ENCODE peak calls at places on chromosomes 4 and X, in nine cellular contexts. V is brain microvascular endothelial cell, L is lower lobe of right lung, D is adipocyte, O is tibial nerve, H is right lobe of liver, S is DND-41, W is ascending aorta, G is fibroblast of lung. X is an unnamed sample.

GRCh38 chrX:64191281-64192010 is 14.1 kb downstream of the AMER1 start:
- DNase-seq in V (no peak), L (no peak), D (no peak), O (no peak), H (no peak), S (no peak), W (no peak), G (no peak), X (peak; percentile 7)

GRCh38 chrX:107167163-107167921 is 38.9 kb downstream of the NUP62CL start:
- DNase-seq in V (no peak), L (no peak), D (no peak), O (no peak), H (no peak), S (no peak), W (no peak), G (no peak), X (no peak)

GRCh38 chr4:149203256-149204001 is 612.2 kb downstream of the IQCM start:
- DNase-seq in V (peak; percentile 4), L (no peak), D (peak; percentile 43), O (no peak), H (no peak), S (no peak), W (no peak), G (peak; percentile 75), X (no peak)

GRCh38 chrX:101220881-101221280 is 1.3 kb downstream of the DRP2 start:
- DNase-seq in V (no peak), L (no peak), D (no peak), O (no peak), H (no peak), S (no peak), W (no peak), G (no peak), X (no peak)

GRCh38 chrX:101057095-101057714 is 5.3 kb upstream of the TRMT2B start:
- DNase-seq in V (peak; percentile 64), L (no peak), D (no peak), O (no peak), H (no peak), S (no peak), W (no peak), G (peak; percentile 66), X (no peak)

GRCh38 chr4:87224036-87224923 is 3.9 kb upstream of the KLHL8 start:
- DNase-seq in V (no peak), L (no peak), D (no peak), O (no peak), H (no peak), S (no peak), W (no peak), G (peak; percentile 79), X (no peak)

GRCh38 chrX:151697537-151697936 is 2.3 kb downstream of the PRRG3 start:
- DNase-seq in V (peak; percentile 23), L (no peak), D (peak; percentile 82), O (peak; percentile 44), H (no peak), S (no peak), W (no peak), G (peak; percentile 67), X (no peak)

GRCh38 chrX:38151426-38151825 is 69.2 kb downstream of the SRPX start:
- DNase-seq in V (peak; percentile 23), L (no peak), D (no peak), O (no peak), H (no peak), S (no peak), W (no peak), G (peak; percentile 90), X (no peak)

GRCh38 chr4:2415213-2415612 is 3.2 kb downstream of the ZFYVE28 start:
- DNase-seq in V (no peak), L (no peak), D (no peak), O (no peak), H (no peak), S (no peak), W (no peak), G (no peak), X (no peak)

GRCh38 chr4:2412885-2413716 is 5.3 kb downstream of the ZFYVE28 start:
- DNase-seq in V (peak; percentile 76), L (peak; percentile 87), D (peak; percentile 92), O (no peak), H (peak; percentile 73), S (peak; percentile 90), W (peak; percentile 68), G (peak; percentile 92), X (peak; percentile 92)

GRCh38 chr4:2411786-2412510 is 6.5 kb downstream of the ZFYVE28 start:
- DNase-seq in V (no peak), L (no peak), D (no peak), O (no peak), H (no peak), S (no peak), W (no peak), G (no peak), X (no peak)

GRCh38 chr4:2413821-2414610 is 4.4 kb downstream of the ZFYVE28 start:
- DNase-seq in V (no peak), L (peak; percentile 43), D (peak; percentile 24), O (no peak), H (no peak), S (no peak), W (no peak), G (no peak), X (no peak)

DNA sequence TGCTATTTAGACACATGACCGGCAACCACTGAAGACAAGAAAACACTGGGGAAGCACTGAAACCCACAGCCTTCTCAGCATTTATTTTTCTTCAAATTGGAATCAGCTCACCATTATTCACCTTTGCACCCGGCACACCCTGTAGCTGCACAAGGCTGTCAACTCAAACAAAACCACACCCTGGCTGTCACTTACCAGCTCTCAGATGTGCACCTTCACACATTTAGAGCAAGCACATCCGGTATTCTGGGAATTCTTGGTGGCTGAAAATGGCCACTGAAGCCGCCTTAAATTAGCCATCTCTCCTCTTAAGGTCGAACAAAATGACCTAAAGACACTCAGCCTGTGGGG is 5.9 kb downstream of the ZFYVE28 start:
- DNase-seq in V (no peak), L (no peak), D (no peak), O (no peak), H (no peak), S (peak; percentile 62), W (no peak), G (no peak), X (no peak)
- H3K27me3 ChIP-seq in V (peaks cover 12% of the 10 kb centered on the region), L (peaks cover 5% of the 10 kb centered on the region), D (peaks cover 9% of the 10 kb centered on the region), O (peaks cover 12% of the 10 kb centered on the region), H (no peaks in the 10 kb centered on the region), S (peaks cover 32% of the 10 kb centered on the region), W (no peaks in the 10 kb centered on the region), G (no peaks in the 10 kb centered on the region), X (peaks cover 23% of the 10 kb centered on the region)

DNA sequence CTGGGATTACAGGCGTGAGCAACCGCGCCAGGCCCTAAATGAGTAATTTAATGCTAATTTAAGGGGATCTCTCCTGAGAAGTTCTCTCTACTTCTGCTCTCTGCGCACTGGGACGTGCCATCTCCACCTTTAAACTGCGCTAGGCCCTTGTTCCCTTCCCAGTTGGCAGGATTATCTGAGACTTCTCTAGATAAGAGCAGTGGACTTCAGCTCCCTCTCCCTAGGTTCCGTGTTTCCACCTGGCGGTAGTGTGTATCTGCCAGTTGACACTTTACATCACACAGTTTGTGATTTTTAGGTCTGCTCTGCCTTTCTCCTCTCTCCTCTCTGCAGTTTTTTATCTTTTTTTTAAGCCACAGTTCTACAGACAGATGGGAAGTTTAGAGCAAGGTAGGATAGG is 40.2 kb downstream of the ARHGAP10 start:
- DNase-seq in V (no peak), L (no peak), D (no peak), O (no peak), H (no peak), S (no peak), W (no peak), G (no peak), X (no peak)
- H3K4me3 ChIP-seq in V (no peak overlapping the region), L (no peak overlapping the region), D (peak overlapping the region; percentile 40), O (no peak overlapping the region), H (no peak overlapping the region), S (no peak overlapping the region), W (no peak overlapping the region), G (no peak overlapping the region), X (no peak overlapping the region)

DNA sequence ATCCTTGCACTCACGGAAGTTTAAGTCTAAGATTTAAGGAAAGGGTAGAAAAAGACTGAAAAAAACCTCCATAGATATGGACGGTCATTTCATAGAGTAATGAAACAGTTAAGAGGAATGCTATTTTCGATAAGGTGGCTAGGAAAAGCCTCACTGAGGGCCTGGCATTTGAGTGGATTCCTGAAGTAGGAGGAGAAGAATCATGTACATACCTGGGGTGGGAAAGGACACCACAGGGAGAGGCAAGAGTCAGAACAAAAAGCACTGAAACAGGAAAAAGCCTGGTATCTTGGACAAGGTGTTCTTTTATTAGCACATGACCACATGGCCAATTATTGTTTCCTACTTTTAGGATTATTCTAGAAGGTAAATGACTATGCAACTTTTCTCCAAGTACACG is 547.2 kb upstream of the DIPK2B start:
- DNase-seq in V (no peak), L (no peak), D (no peak), O (no peak), H (no peak), S (no peak), W (no peak), G (peak; percentile 67), X (no peak)
- H3K36me3 ChIP-seq in V (peaks cover 21% of the 10 kb centered on the region), L (peaks cover 5% of the 10 kb centered on the region), D (peaks cover 51% of the 10 kb centered on the region), O (no peaks in the 10 kb centered on the region), H (no peaks in the 10 kb centered on the region), S (peaks cover 25% of the 10 kb centered on the region), W (no peaks in the 10 kb centered on the region), G (peaks cover 12% of the 10 kb centered on the region), X (peaks cover 12% of the 10 kb centered on the region)

DNA sequence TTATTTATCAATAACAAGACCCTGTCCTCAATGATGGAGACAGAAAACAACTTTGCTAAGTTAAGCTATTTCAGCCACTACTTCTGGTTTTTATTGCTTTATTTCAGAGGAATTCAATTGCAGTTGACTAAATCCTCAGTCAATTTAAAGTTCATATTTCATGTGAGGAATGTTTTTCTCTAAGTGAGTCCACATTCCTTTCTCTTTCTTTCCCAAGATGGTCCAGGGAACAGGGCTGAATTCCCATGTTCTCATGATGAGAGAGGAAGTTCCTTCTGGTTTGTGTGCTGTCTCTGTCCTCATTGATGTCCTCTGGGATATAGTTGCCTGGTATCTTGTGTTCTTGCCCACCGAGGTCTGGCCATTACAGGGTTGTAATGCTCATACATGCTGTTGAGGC is 117.2 kb downstream of the SLIT2 start:
- DNase-seq in V (peak; percentile 6), L (no peak), D (peak; percentile 79), O (no peak), H (no peak), S (no peak), W (no peak), G (peak; percentile 49), X (no peak)
- H3K27me3 ChIP-seq in V (no peaks in the 10 kb centered on the region), L (no peaks in the 10 kb centered on the region), D (no peaks in the 10 kb centered on the region), O (no peaks in the 10 kb centered on the region), H (no peaks in the 10 kb centered on the region), S (no peaks in the 10 kb centered on the region), W (no peaks in the 10 kb centered on the region), G (no peaks in the 10 kb centered on the region), X (no peaks in the 10 kb centered on the region)

DNA sequence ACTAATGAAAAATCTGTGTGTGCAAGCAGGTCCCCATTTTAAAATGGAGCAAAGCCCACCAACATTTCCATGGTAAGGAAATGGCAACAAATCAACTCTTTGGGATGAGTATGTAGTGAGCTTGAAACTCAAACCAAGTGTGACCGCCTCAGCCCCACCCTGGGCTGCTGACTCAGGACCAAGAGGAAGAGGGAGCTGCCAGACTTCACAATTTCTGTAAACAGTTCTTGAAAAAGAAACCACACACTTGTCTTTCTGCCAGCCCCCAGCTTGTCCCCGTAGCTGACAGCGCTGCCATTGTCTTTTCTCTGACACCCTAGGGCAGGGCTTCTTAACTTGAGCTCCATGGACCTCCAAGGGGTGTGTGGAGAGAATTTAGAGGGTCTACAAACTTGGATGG is 10.3 kb downstream of the RTL5 start:
- DNase-seq in V (peak; percentile 44), L (peak; percentile 65), D (peak; percentile 77), O (peak; percentile 69), H (no peak), S (no peak), W (no peak), G (peak; percentile 86), X (no peak)
- H3K4me3 ChIP-seq in V (no peak overlapping the region), L (no peak overlapping the region), D (no peak overlapping the region), O (no peak overlapping the region), H (no peak overlapping the region), S (no peak overlapping the region), W (no peak overlapping the region), G (no peak overlapping the region), X (no peak overlapping the region)

GRCh38 chr4:8401665-8402064 is 38.9 kb downstream of the ACOX3 start:
- DNase-seq in V (no peak), L (peak; percentile 39), D (no peak), O (no peak), H (no peak), S (no peak), W (no peak), G (no peak), X (no peak)
- H3K36me3 ChIP-seq in V (peaks cover 2% of the 10 kb centered on the region), L (peaks cover 63% of the 10 kb centered on the region), D (peaks cover 38% of the 10 kb centered on the region), O (peaks cover 76% of the 10 kb centered on the region), H (no peaks in the 10 kb centered on the region), S (peaks cover 14% of the 10 kb centered on the region), W (peaks cover 40% of the 10 kb centered on the region), G (no peaks in the 10 kb centered on the region), X (peaks cover 2% of the 10 kb centered on the region)